ENCODE peak calls at places on chromosome 11, in four cellular contexts. N is tibial artery, U is lower leg skin, J is Peyer's patch. K is an unnamed sample.

GRCh38 chr11:115674176-115674575 is 170.0 kb upstream of the CADM1 start:
- DNase-seq in N (no peak), U (peak), J (no peak), K (no peak)

GRCh38 chr11:65648997-65649491 is 11.1 kb downstream of the SIPA1 start:
- DNase-seq in N (no peak), U (no peak), J (no peak), K (no peak)

GRCh38 chr11:64100345-64100744 is 64.6 kb downstream of the FLRT1 start:
- DNase-seq in N (no peak), U (no peak), J (no peak), K (no peak)

GRCh38 chr11:17385492-17385891 is 3.0 kb downstream of the KCNJ11 start:
- DNase-seq in N (no peak), U (no peak), J (no peak), K (no peak)

GRCh38 chr11:81989093-81989492 is 744.6 kb downstream of the FAM181B start:
- DNase-seq in N (no peak), U (no peak), J (no peak), K (no peak)

GRCh38 chr11:59918987-59919589 is 19.1 kb upstream of the OOSP1 start:
- DNase-seq in N (peak), U (no peak), J (no peak), K (no peak)

GRCh38 chr11:128417607-128418324 is 169.6 kb downstream of the ETS1 start:
- DNase-seq in N (no peak), U (no peak), J (no peak), K (peak)

GRCh38 chr11:128509990-128510389 is 77.4 kb downstream of the ETS1 start:
- DNase-seq in N (no peak), U (no peak), J (no peak), K (no peak)

GRCh38 chr11:16815047-16815767 is 76.8 kb downstream of the C11orf58 start:
- DNase-seq in N (peak), U (peak), J (no peak), K (no peak)

GRCh38 chr11:78744202-78744601 is 169.5 kb upstream of the NARS2 start:
- DNase-seq in N (no peak), U (no peak), J (no peak), K (no peak)

GRCh38 chr11:117170210-117170609 is 8.3 kb upstream of the SIDT2 start:
- DNase-seq in N (no peak), U (no peak), J (no peak), K (no peak)

GRCh38 chr11:121249039-121249663 is 43.4 kb upstream of the SC5D start:
- DNase-seq in N (no peak), U (no peak), J (no peak), K (peak)

GRCh38 chr11:94151903-94152677 is 23.4 kb downstream of the PANX1 start:
- DNase-seq in N (peak), U (no peak), J (no peak), K (no peak)

DNA sequence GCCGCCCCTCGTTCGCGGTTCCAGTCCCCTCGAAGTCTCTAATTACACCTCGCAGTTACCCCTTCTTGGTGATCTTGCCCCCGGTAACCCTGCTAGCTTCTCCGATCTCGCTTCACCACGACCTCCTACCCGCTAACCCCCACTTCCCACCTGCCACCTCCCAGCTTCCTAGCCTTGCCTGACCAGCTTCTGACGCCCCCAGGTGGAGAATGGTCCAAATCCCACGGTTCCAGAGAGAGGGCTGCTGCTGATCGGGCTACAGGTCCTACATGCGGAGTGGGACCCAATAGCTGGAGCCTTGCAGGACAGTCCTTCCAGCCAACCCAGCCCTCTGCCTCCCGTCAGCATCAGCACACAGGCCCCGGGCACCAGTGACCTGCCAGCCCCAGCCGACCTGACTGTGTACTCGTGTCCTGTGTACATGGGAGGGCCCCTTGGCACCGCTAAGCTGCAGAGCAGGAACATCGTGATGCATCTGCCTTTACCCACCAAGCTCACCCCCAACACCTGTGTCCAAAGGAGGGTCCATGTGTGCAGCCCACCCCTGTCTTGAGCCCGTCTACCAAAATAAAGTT is 31.9 kb downstream of the RRP8 start:
- DNase-seq in N (no peak), U (no peak), J (no peak), K (no peak)
- TF ChIP-seq CTCF in N (no peak), U (no peak), J (no peak), K (no peak)

GRCh38 chr11:58631378-58631777 is 8.9 kb downstream of the CNTF start:
- DNase-seq in N (no peak), U (no peak), J (no peak), K (no peak)

GRCh38 chr11:58628446-58628845 is 6.0 kb downstream of the CNTF start:
- DNase-seq in N (no peak), U (no peak), J (no peak), K (no peak)

GRCh38 chr11:58626915-58627483 is 4.5 kb downstream of the CNTF start:
- DNase-seq in N (no peak), U (no peak), J (no peak), K (no peak)

GRCh38 chr11:58632510-58632909 is 10.0 kb downstream of the CNTF start:
- DNase-seq in N (no peak), U (no peak), J (no peak), K (no peak)

GRCh38 chr11:58629857-58630256 is 7.4 kb downstream of the CNTF start:
- DNase-seq in N (no peak), U (no peak), J (no peak), K (peak)
- TF ChIP-seq CTCF in N (peak), U (no peak), J (peak), K (peak)

GRCh38 chr11:106231591-106231990 is 154.1 kb downstream of the AASDHPPT start:
- DNase-seq in N (no peak), U (no peak), J (no peak), K (peak)
- TF ChIP-seq CTCF in N (no peak), U (no peak), J (no peak), K (peak)

GRCh38 chr11:25734592-25735211 is 597.2 kb upstream of the ANO3 start:
- DNase-seq in N (no peak), U (no peak), J (no peak), K (no peak)
- TF ChIP-seq CTCF in N (no peak), U (no peak), J (no peak), K (peak)

K was measured in AG09319.